ENCODE peak calls at places on chromosomes 1 and 21, in six cellular contexts. Q is aorta, C is heart right ventricle, L is A673, E is Peyer's patch, I is hepatocyte. J is an unnamed sample.
A peak's percentile ranks its signal among the peaks of the same experiment; 100 is the strongest.

GRCh38 chr21:42942244-42942643 is 16.8 kb upstream of the ERVH48-1 start:
- DNase-seq in Q (no peak), C (no peak), L (no peak), E (no peak), I (no peak), J (no peak)

GRCh38 chr1:11448375-11449085 is 30.4 kb upstream of the DISP3 start:
- DNase-seq in Q (no peak), C (no peak), L (no peak), E (no peak), I (no peak), J (no peak)

GRCh38 chr1:47870480-47870879 is 126.7 kb downstream of the TRABD2B start:
- DNase-seq in Q (no peak), C (no peak), L (no peak), E (no peak), I (no peak), J (no peak)

GRCh38 chr21:37153193-37153934 is 80.3 kb downstream of the TTC3 start:
- DNase-seq in Q (no peak), C (no peak), L (peak; percentile 81), E (no peak), I (peak; percentile 27), J (no peak)

GRCh38 chr1:42002220-42002619 is 83.5 kb upstream of the HIVEP3 start:
- DNase-seq in Q (no peak), C (no peak), L (no peak), E (no peak), I (no peak), J (no peak)

GRCh38 chr1:48495911-48496310 is 23.9 kb upstream of the SPATA6 start:
- DNase-seq in Q (no peak), C (no peak), L (no peak), E (no peak), I (no peak), J (no peak)

GRCh38 chr1:203598736-203599135 is 27.9 kb upstream of the ATP2B4 start:
- DNase-seq in Q (no peak), C (no peak), L (no peak), E (no peak), I (no peak), J (no peak)

GRCh38 chr1:89986020-89986419 is 8.9 kb upstream of the ZNF326 start:
- DNase-seq in Q (no peak), C (no peak), L (peak; percentile 89), E (no peak), I (no peak), J (no peak)

GRCh38 chr1:53176452-53177344 is 19.9 kb upstream of the CPT2 start:
- DNase-seq in Q (no peak), C (peak; percentile 48), L (no peak), E (no peak), I (peak; percentile 69), J (no peak)

GRCh38 chr1:13702425-13703127 is 2.6 kb downstream of the PRDM2 start:
- DNase-seq in Q (no peak), C (no peak), L (no peak), E (peak; percentile 82), I (no peak), J (peak; percentile 80)

GRCh38 chr21:37430184-37430821 is 63.7 kb downstream of the DYRK1A start:
- DNase-seq in Q (no peak), C (no peak), L (no peak), E (no peak), I (peak; percentile 25), J (no peak)

GRCh38 chr1:55204997-55205396 is 10.2 kb downstream of the USP24 start:
- DNase-seq in Q (no peak), C (no peak), L (no peak), E (no peak), I (no peak), J (no peak)

GRCh38 chr1:170414989-170415733 is 116.8 kb upstream of the GORAB start:
- DNase-seq in Q (no peak), C (peak; percentile 53), L (no peak), E (no peak), I (peak; percentile 5), J (no peak)

GRCh38 chr1:192914092-192914491 is 105.3 kb downstream of the RGS2 start:
- DNase-seq in Q (no peak), C (no peak), L (no peak), E (no peak), I (no peak), J (no peak)

GRCh38 chr1:27564710-27565649 is 39.0 kb downstream of the AHDC1 start:
- DNase-seq in Q (peak; percentile 79), C (peak; percentile 66), L (no peak), E (no peak), I (peak; percentile 11), J (no peak)

GRCh38 chr21:30561264-30561895 is at the start of gene KRTAP19-7:
- DNase-seq in Q (no peak), C (no peak), L (no peak), E (no peak), I (no peak), J (no peak)

GRCh38 chr1:186953876-186954275 is 125.1 kb downstream of the PLA2G4A start:
- DNase-seq in Q (no peak), C (no peak), L (no peak), E (no peak), I (no peak), J (no peak)

GRCh38 chr1:212254853-212255363 is 30.3 kb upstream of the PPP2R5A start:
- DNase-seq in Q (no peak), C (no peak), L (no peak), E (no peak), I (peak; percentile 67), J (no peak)

GRCh38 chr1:29826646-29827045 is 590.3 kb downstream of the PTPRU start:
- DNase-seq in Q (no peak), C (no peak), L (no peak), E (no peak), I (no peak), J (no peak)

GRCh38 chr21:36615274-36615964 is 83.5 kb upstream of the SIM2 start:
- DNase-seq in Q (no peak), C (no peak), L (peak; percentile 53), E (no peak), I (no peak), J (no peak)

GRCh38 chr1:224430511-224431113 is 4.0 kb downstream of the WDR26 start:
- DNase-seq in Q (no peak), C (peak; percentile 47), L (peak; percentile 64), E (peak; percentile 54), I (peak; percentile 49), J (peak; percentile 53)

GRCh38 chr21:31788581-31788980 is 56.7 kb upstream of the SCAF4 start:
- DNase-seq in Q (no peak), C (no peak), L (no peak), E (no peak), I (no peak), J (no peak)

GRCh38 chr1:57908471-57908870 is 484.6 kb upstream of the DAB1 start:
- DNase-seq in Q (no peak), C (no peak), L (no peak), E (no peak), I (no peak), J (no peak)

GRCh38 chr21:38756746-38757145 is 49.0 kb upstream of the ETS2 start:
- DNase-seq in Q (no peak), C (no peak), L (no peak), E (no peak), I (peak; percentile 59), J (no peak)

GRCh38 chr1:156848461-156849150 is 10.3 kb downstream of the INSRR start:
- DNase-seq in Q (peak; percentile 68), C (no peak), L (no peak), E (peak; percentile 71), I (peak; percentile 56), J (peak; percentile 63)

GRCh38 chr21:33289199-33289819 is 23.1 kb downstream of the IL10RB start:
- DNase-seq in Q (no peak), C (no peak), L (no peak), E (no peak), I (no peak), J (no peak)

GRCh38 chr1:208254862-208255261 is 10.7 kb upstream of the PLXNA2 start:
- DNase-seq in Q (no peak), C (no peak), L (no peak), E (no peak), I (no peak), J (no peak)

GRCh38 chr1:113721010-113721409 is 38.3 kb downstream of the PHTF1 start:
- DNase-seq in Q (no peak), C (no peak), L (no peak), E (no peak), I (no peak), J (no peak)
- H3K9me3 ChIP-seq in Q (no peaks in the 10 kb centered on the region), C (no peaks in the 10 kb centered on the region), L (peaks cover 4% of the 10 kb centered on the region), E (no peaks in the 10 kb centered on the region), I (peaks cover 4% of the 10 kb centered on the region), J (no peaks in the 10 kb centered on the region)

GRCh38 chr1:40987439-40988276 is 8.2 kb downstream of the CTPS1 start:
- DNase-seq in Q (no peak), C (no peak), L (no peak), E (no peak), I (peak; percentile 64), J (no peak)

GRCh38 chr1:40988280-40988679 is 8.8 kb downstream of the CTPS1 start:
- DNase-seq in Q (no peak), C (no peak), L (no peak), E (no peak), I (no peak), J (no peak)

GRCh38 chr1:40986929-40987328 is 7.4 kb downstream of the CTPS1 start:
- DNase-seq in Q (no peak), C (no peak), L (no peak), E (no peak), I (peak; percentile 59), J (no peak)

GRCh38 chr1:40986328-40986783 is 6.9 kb downstream of the CTPS1 start:
- DNase-seq in Q (no peak), C (no peak), L (no peak), E (no peak), I (no peak), J (no peak)

DNA sequence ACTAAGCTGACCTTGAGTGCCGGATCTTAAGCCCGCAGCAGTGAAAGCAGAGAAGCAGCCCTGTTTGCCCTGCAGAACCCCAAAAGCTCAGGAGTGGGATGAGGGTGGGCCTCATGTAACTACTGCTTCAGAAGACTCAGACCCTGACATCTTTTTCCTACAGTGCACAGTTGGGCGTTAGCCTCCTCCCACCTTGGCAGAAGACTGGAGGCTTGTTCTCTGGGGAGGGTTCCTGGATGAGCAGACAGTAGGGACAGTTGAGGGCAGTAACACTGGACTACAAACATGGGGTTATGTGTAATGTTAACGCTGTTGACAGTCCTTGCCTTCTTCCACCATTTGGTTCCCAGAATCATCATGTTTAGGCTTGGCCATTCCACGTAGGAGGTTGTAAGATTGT is 9.6 kb downstream of the CTPS1 start:
- DNase-seq in Q (no peak), C (no peak), L (no peak), E (no peak), I (no peak), J (no peak)
- H3K36me3 ChIP-seq in Q (peaks cover 13% of the 10 kb centered on the region), C (no peaks in the 10 kb centered on the region), L (peaks cover 99% of the 10 kb centered on the region), E (no peaks in the 10 kb centered on the region), I (peaks cover 3% of the 10 kb centered on the region), J (peaks cover 60% of the 10 kb centered on the region)

DNA sequence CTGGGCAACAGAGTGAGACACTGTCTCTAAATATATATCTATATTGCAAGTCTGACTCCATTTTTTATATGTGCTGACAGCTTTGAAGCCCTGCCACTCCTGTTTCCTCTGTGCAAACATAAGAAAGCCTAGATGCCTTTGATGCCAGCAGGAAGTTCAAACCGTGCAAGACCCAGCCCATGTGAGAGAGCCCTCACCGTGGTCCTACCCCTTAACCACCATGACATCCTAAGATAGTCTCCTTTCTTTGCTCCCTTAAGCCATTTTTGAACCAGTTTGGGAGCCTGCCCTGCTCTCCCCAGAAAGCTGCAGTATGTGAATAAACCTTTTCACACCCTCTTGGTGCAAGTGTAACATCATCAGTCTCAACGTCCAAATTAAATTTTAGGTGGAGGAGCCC is 3.7 kb upstream of the DIPK1A start:
- DNase-seq in Q (no peak), C (no peak), L (no peak), E (no peak), I (no peak), J (peak; percentile 66)
- H3K27ac ChIP-seq in Q (no peak overlapping the region), C (no peak overlapping the region), L (no peak overlapping the region), E (no peak overlapping the region), I (no peak overlapping the region), J (no peak overlapping the region)

GRCh38 chr21:22679207-22679606 is 1681.0 kb downstream of the NCAM2 start:
- DNase-seq in Q (no peak), C (no peak), L (no peak), E (no peak), I (no peak), J (no peak)
- H3K9me3 ChIP-seq in Q (no peaks in the 10 kb centered on the region), C (no peaks in the 10 kb centered on the region), L (no peaks in the 10 kb centered on the region), E (no peaks in the 10 kb centered on the region), I (no peaks in the 10 kb centered on the region), J (no peaks in the 10 kb centered on the region)

J was measured in CD8-positive, alpha-beta memory T cell.